ENCODE peak calls at places on chromosome 9, in eight cellular contexts. Z is WTC11; V is stimulated activated CD8-positive, alpha-beta memory T cell treated with anti-CD3 and anti-CD28 coated beads, Interleukin-12 subunit alpha, Interleukin-12 subunit beta, amount 100 ng/mL, for 1 hour; T is mesenchymal stem cell; R is fibroblast of lung; U is T-helper 2 cell; Y is GM12865; C is stimulated activated effector memory CD8-positive, alpha-beta T cell treated with anti-CD3 and anti-CD28 coated beads, Interleukin-12 subunit alpha, Interleukin-12 subunit beta, amount 100 ng/mL, for 72 hours. H is an unnamed sample.

GRCh38 chr9:114366334-114367128 is 21.3 kb downstream of the AKNA start:
- DNase-seq in R (peak), V (no peak), C (no peak), Y (peak), U (no peak), Z (no peak), T (peak), H (no peak)

GRCh38 chr9:2478421-2478820 is 143.2 kb upstream of the VLDLR start:
- DNase-seq in U (no peak), Z (no peak), R (no peak), V (no peak), Y (no peak), T (no peak), C (no peak), H (no peak)

GRCh38 chr9:124972241-124972770 is 31.4 kb upstream of the GOLGA1 start:
- DNase-seq in Y (no peak), V (no peak), C (no peak), U (no peak), R (no peak), Z (no peak), T (no peak), H (no peak)

GRCh38 chr9:35748239-35748857 is 680 bp downstream of the GBA2 start:
- DNase-seq in V (no peak), R (no peak), Y (no peak), C (no peak), U (no peak), Z (no peak), T (peak), H (no peak)

GRCh38 chr9:135487281-135488012 is 7.9 kb downstream of the PPP1R26 start:
- DNase-seq in R (no peak), Y (no peak), V (no peak), T (no peak), Z (no peak), U (no peak), C (no peak), H (peak)

GRCh38 chr9:83219154-83219923 is 156.4 kb upstream of the RASEF start:
- DNase-seq in T (peak), R (peak), C (no peak), Z (peak), V (no peak), Y (peak), U (no peak), H (peak)

GRCh38 chr9:137140151-137141012 is 1.4 kb downstream of the GRIN1 start:
- DNase-seq in V (no peak), C (no peak), T (no peak), U (no peak), Z (no peak), R (no peak), Y (no peak), H (no peak)

GRCh38 chr9:37730256-37730655 is 23.3 kb upstream of the TRMT10B start:
- DNase-seq in R (peak), U (no peak), Y (no peak), V (no peak), T (no peak), C (no peak), Z (no peak), H (no peak)